ENCODE peak calls at places on chromosomes 7 and 10, in four cellular contexts. Z, H, N and U are unnamed samples.

GRCh38 chr10:6669269-6669859 is 89.3 kb upstream of the PRKCQ start:
- DNase-seq in Z (no peak), H (no peak), N (peak), U (peak)

GRCh38 chr7:20532841-20533240 is 82.6 kb upstream of the ABCB5 start:
- DNase-seq in Z (no peak), H (no peak), N (no peak), U (no peak)

GRCh38 chr10:120392671-120393079 is 64.4 kb upstream of the PLPP4 start:
- DNase-seq in Z (no peak), H (no peak), N (no peak), U (no peak)

GRCh38 chr7:147411011-147411614 is 1179.5 kb upstream of the C7orf33 start:
- DNase-seq in Z (no peak), H (no peak), N (no peak), U (no peak)

GRCh38 chr7:90917536-90917935 is 321.4 kb downstream of the CDK14 start:
- DNase-seq in Z (no peak), H (no peak), N (no peak), U (no peak)

GRCh38 chr10:82980321-82980720 is 1105.3 kb downstream of the NRG3 start:
- DNase-seq in Z (no peak), H (no peak), N (no peak), U (no peak)

GRCh38 chr7:101362334-101363195 is at the start of gene COL26A1:
- DNase-seq in Z (peak), H (no peak), N (peak), U (no peak)

GRCh38 chr10:34231441-34232180 is 583.5 kb downstream of the PARD3 start:
- DNase-seq in Z (no peak), H (no peak), N (no peak), U (no peak)

GRCh38 chr7:23680417-23681405 is 712 bp downstream of the FAM221A start:
- DNase-seq in Z (peak), H (no peak), N (peak), U (peak)

GRCh38 chr7:32415936-32416335 is 74.2 kb downstream of the LSM5 start:
- DNase-seq in Z (no peak), H (no peak), N (no peak), U (no peak)

GRCh38 chr10:78292987-78293865 is 259.6 kb downstream of the RPS24 start:
- DNase-seq in Z (no peak), H (no peak), N (no peak), U (no peak)

GRCh38 chr7:91239171-91239604 is 25.0 kb upstream of the FZD1 start:
- DNase-seq in Z (no peak), H (no peak), N (no peak), U (no peak)

GRCh38 chr7:137772748-137773147 is 74.0 kb downstream of the DGKI start:
- DNase-seq in Z (no peak), H (no peak), N (no peak), U (no peak)

GRCh38 chr10:57706576-57707299 is 561.0 kb downstream of the IPMK start:
- DNase-seq in Z (no peak), H (no peak), N (no peak), U (no peak)

GRCh38 chr7:22269963-22270362 is 87.0 kb downstream of the RAPGEF5 start:
- DNase-seq in Z (no peak), H (no peak), N (no peak), U (no peak)

GRCh38 chr10:102090772-102091171 is 25.6 kb downstream of the HPS6 start:
- DNase-seq in Z (no peak), H (no peak), N (no peak), U (no peak)